ENCODE peak calls at places on chromosomes 16 and 17, in five cellular contexts. T is uterus, Y is nephron progenitor cell, Z is mammary epithelial cell, S is lung. H is an unnamed sample.
A peak's percentile ranks its signal among the peaks of the same experiment; 100 is the strongest.

GRCh38 chr16:9123871-9124270 is 32.4 kb downstream of the HAPSTR1 start:
- DNase-seq in S (peak; percentile 72), T (no peak), Y (no peak), Z (peak; percentile 52), H (peak; percentile 67)

GRCh38 chr16:69286941-69287713 is 24.0 kb upstream of the VPS4A start:
- DNase-seq in Y (no peak), Z (peak; percentile 31), T (peak; percentile 75), S (peak; percentile 56), H (peak; percentile 77)

GRCh38 chr17:52604105-52604504 is 445.6 kb upstream of the CA10 start:
- DNase-seq in S (no peak), Z (peak; percentile 3), Y (no peak), T (no peak), H (no peak)

GRCh38 chr16:12229759-12230594 is 253.4 kb downstream of the SNX29 start:
- DNase-seq in S (no peak), Z (no peak), T (no peak), Y (no peak), H (peak; percentile 22)

GRCh38 chr16:4090476-4090875 is 25.8 kb downstream of the ADCY9 start:
- DNase-seq in S (no peak), Y (no peak), T (no peak), Z (no peak), H (no peak)

GRCh38 chr16:68264128-68265077 is at the start of gene SLC7A6:
- DNase-seq in T (peak; percentile 59), Z (peak; percentile 62), Y (peak; percentile 89), S (peak; percentile 71), H (peak; percentile 60)

GRCh38 chr16:79716645-79717323 is 116.2 kb upstream of the MAF start:
- DNase-seq in Z (no peak), S (no peak), Y (no peak), T (no peak), H (no peak)

GRCh38 chr16:10126686-10127085 is 55.5 kb downstream of the GRIN2A start:
- DNase-seq in S (no peak), Y (no peak), Z (peak; percentile 88), T (peak; percentile 49), H (peak; percentile 32)

GRCh38 chr16:86300746-86301480 is 209.4 kb upstream of the FOXF1 start:
- DNase-seq in T (no peak), S (no peak), Y (no peak), Z (no peak), H (no peak)

GRCh38 chr17:61299517-61300513 is 99.8 kb upstream of the TBX2 start:
- DNase-seq in S (no peak), Z (no peak), Y (no peak), T (no peak), H (no peak)

GRCh38 chr17:40134184-40134583 is 6.2 kb upstream of the CASC3 start:
- DNase-seq in Y (no peak), T (no peak), Z (no peak), S (no peak), H (no peak)

GRCh38 chr17:78726471-78727010 is 55.5 kb downstream of the CYTH1 start:
- DNase-seq in S (no peak), T (no peak), Y (no peak), Z (no peak), H (no peak)

GRCh38 chr16:11100239-11100750 is 155.7 kb downstream of the SOCS1 start:
- DNase-seq in Z (no peak), T (peak; percentile 91), S (no peak), Y (peak; percentile 30), H (peak; percentile 67)

GRCh38 chr16:82621796-82622195 is 5.0 kb upstream of the CDH13 start:
- DNase-seq in Y (no peak), S (no peak), Z (no peak), T (no peak), H (peak; percentile 25)

GRCh38 chr17:78806451-78806850 is 24.4 kb upstream of the CYTH1 start:
- DNase-seq in S (no peak), Z (no peak), T (no peak), Y (no peak), H (no peak)

GRCh38 chr17:17801800-17802481 is 34.8 kb downstream of the SREBF1 start:
- DNase-seq in Y (no peak), T (no peak), S (no peak), Z (no peak), H (no peak)

GRCh38 chr17:17798573-17799255 is 38.1 kb downstream of the SREBF1 start:
- DNase-seq in T (no peak), Z (no peak), Y (no peak), S (no peak), H (no peak)

GRCh38 chr17:17798010-17798556 is 38.7 kb downstream of the SREBF1 start:
- DNase-seq in T (no peak), Z (no peak), Y (no peak), S (no peak), H (no peak)

GRCh38 chr17:17797119-17797809 is 39.5 kb downstream of the SREBF1 start:
- DNase-seq in Y (no peak), Z (no peak), S (no peak), T (no peak), H (no peak)

DNA sequence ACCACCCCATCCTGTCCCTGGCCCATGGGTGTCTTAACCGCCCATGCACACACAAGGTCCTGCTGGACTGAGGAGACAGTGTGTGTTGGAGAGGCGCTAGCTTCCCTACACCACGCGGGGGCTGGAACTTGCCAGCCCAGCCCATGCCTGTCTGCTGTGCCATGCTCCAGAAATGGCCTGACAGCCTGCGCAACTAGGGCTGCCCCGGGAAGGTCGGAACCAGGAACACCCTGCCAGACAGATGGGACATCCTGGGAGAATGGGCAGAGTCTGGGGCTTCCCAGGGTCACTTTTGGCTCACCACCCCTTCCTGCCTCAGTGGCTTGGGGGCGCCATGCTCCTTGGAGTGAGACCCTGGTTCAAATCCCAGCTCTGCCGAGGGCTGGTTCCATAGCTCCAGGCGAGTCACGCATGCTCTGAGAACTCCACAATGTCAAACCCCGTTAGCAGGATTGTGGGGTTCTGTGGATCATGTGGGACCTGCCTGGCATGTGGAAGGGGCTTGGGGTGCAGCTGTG is 36.2 kb downstream of the SREBF1 start:
- DNase-seq in T (no peak), S (no peak), Z (no peak), Y (no peak), H (no peak)
- TF ChIP-seq CTCF in T (no peak), S (no peak), Z (no peak), Y (no peak), H (no peak)

GRCh38 chr16:73274140-73274539 is 226.2 kb upstream of the ZFHX3 start:
- DNase-seq in Z (no peak), T (no peak), S (no peak), Y (no peak), H (no peak)

GRCh38 chr16:73262931-73263330 is 215.0 kb upstream of the ZFHX3 start:
- DNase-seq in Z (no peak), Y (no peak), T (no peak), S (no peak), H (no peak)

GRCh38 chr16:73265124-73265838 is 217.4 kb upstream of the ZFHX3 start:
- DNase-seq in Y (no peak), Z (no peak), S (no peak), T (no peak), H (no peak)

DNA sequence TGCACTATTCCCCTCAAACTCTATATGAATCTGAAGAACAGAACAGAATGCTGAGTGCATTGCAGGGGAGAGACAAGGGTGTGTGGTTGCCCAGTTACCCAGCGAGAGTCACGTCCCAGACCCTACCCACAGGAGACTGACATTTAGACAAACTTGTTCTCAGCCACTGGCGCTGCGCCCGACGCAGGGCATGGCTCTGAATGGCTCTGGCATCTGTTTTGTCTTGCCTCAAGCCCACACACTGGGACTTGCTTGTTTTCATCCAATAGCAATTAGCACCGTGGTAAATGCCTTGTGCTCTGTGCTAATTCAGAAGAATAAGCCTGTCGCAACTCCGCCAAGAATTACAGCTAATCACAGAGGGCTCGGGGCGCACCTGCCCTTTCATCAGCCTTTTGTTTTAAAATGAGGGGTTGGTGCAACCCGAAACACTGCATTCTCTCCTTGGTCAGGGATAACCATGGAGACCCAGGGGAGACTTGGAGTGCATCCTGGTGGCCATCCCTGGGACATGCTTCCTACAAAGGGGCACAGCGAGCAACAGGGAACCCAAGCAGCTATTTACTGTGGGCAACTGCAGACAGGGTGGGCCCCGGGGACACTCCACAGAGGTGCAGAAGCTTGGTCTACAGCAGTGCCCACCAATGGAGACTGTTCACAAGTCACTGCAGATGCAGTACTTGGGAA is 220.5 kb upstream of the ZFHX3 start:
- DNase-seq in Z (no peak), T (peak; percentile 19), Y (no peak), S (no peak), H (peak; percentile 16)
- TF ChIP-seq CTCF in Z (no peak), T (no peak), Y (peak; percentile 14), S (no peak), H (no peak)

DNA sequence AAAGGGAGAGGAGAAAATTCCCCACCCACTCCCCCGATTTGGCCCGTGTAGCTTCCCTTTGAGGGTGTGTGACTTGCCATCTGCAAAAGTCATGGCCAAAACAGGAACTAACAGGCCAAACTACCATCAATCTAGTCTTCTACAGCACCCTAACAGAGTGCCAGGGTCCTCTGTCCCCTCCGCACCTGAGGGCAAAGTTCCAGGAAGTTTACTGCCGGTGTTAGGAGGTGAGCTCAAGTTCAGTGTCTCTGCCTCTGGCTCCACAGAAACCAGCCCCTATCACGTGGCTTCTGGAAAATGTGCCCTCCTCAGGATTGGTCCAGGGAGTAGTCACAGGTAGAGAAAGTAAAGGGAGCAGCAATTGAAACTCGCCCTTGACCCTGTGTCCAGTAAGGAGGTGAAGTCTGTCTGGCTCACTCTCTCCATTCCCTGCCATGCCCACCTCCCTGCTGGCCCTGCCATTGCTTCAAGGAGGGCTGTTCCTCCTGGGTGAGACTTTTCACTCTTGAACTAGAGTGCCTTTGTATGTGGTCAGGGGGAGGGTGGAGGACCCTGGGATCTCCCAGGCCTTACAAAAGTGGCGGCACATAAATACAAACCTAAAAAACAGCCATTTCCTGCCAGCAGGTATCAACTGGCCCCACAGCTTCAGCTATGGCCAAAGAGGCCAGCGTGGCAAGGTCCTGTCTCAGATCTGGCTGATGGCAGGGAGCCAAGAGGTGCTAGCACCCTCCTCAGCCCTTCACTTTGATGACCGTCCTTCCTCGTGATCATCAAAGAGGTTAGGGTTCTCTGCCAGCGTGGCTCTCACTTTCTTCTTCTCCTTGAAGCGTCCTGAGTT is 5.3 kb downstream of the PRR15L start:
- DNase-seq in S (peak; percentile 57), T (no peak), Y (no peak), Z (no peak), H (no peak)
- TF ChIP-seq CTCF in S (no peak), T (no peak), Y (no peak), Z (no peak), H (no peak)

GRCh38 chr17:43090022-43090421 is 35.1 kb downstream of the BRCA1 start:
- DNase-seq in T (no peak), Z (no peak), Y (no peak), S (no peak), H (no peak)

GRCh38 chr17:43079578-43080302 is 45.4 kb downstream of the BRCA1 start:
- DNase-seq in Y (no peak), T (no peak), Z (no peak), S (no peak), H (no peak)

DNA sequence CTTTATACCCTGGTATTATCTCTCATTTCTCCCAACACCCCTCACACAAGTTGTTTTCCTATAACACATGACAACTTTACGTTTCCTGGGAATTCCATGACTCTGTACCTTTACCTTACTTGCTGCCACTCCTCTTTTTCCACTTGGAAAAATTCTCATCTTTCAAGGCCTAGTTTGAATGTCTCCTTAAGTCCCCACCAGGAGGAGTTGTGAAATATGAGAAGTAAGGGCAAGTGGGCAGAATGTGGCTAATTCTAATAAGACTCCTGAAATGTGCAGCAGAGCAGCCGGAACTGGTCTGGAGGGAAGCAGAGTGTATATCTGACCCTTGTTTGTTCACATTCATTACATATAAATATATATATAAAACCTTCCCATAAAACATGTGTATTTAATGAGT is 39.7 kb downstream of the BRCA1 start:
- DNase-seq in Z (no peak), S (no peak), Y (no peak), T (no peak), H (peak; percentile 1)
- TF ChIP-seq CTCF in Z (no peak), S (no peak), Y (no peak), T (no peak), H (no peak)

H was measured in MCF 10A.